ENCODE peak calls at places on chromosomes 2 and 18, in four cellular contexts. One of them, this sample, is unnamed.
A peak's percentile ranks its signal among the peaks of the same experiment; 100 is the strongest.

GRCh38 chr2:151576080-151576479 is 158.2 kb downstream of the NEB start:
- DNase-seq in fibroblast of lung: no peak
- DNase-seq in aorta: no peak
- DNase-seq in body of pancreas: no peak
- DNase-seq in this sample: no peak

GRCh38 chr18:26416652-26417150 is 131.7 kb downstream of the KCTD1 start:
- DNase-seq in aorta: no peak
- DNase-seq in body of pancreas: no peak
- DNase-seq in fibroblast of lung: no peak
- DNase-seq in this sample: no peak

GRCh38 chr2:38723173-38723572 is 28.0 kb downstream of the SRSF7 start:
- DNase-seq in body of pancreas: peak; percentile 36
- DNase-seq in aorta: no peak
- DNase-seq in fibroblast of lung: no peak
- DNase-seq in this sample: no peak

GRCh38 chr2:33219850-33220275 is 256.6 kb upstream of the RASGRP3 start:
- DNase-seq in fibroblast of lung: peak; percentile 60
- DNase-seq in body of pancreas: no peak
- DNase-seq in aorta: no peak
- DNase-seq in this sample: no peak

GRCh38 chr2:222907790-222908431 is 47.1 kb downstream of the ACSL3 start:
- DNase-seq in fibroblast of lung: peak; percentile 75
- DNase-seq in body of pancreas: no peak
- DNase-seq in aorta: no peak
- DNase-seq in this sample: no peak

GRCh38 chr18:48197819-48198218 is 211.4 kb downstream of the ZBTB7C start:
- DNase-seq in aorta: no peak
- DNase-seq in fibroblast of lung: no peak
- DNase-seq in body of pancreas: no peak
- DNase-seq in this sample: no peak

GRCh38 chr2:39725401-39725800 is 53.7 kb downstream of the THUMPD2 start:
- DNase-seq in aorta: no peak
- DNase-seq in body of pancreas: no peak
- DNase-seq in fibroblast of lung: peak; percentile 97
- DNase-seq in this sample: no peak

GRCh38 chr2:33893801-33894200 is 294.7 kb upstream of the FAM98A start:
- DNase-seq in fibroblast of lung: no peak
- DNase-seq in body of pancreas: no peak
- DNase-seq in aorta: no peak
- DNase-seq in this sample: no peak

GRCh38 chr2:219109468-219109867 is 48.7 kb upstream of the IHH start:
- DNase-seq in body of pancreas: no peak
- DNase-seq in fibroblast of lung: no peak
- DNase-seq in aorta: no peak
- DNase-seq in this sample: peak; percentile 74

GRCh38 chr2:158745067-158745865 is 49.9 kb upstream of the DAPL1 start:
- DNase-seq in aorta: no peak
- DNase-seq in fibroblast of lung: peak; percentile 67
- DNase-seq in body of pancreas: peak; percentile 45
- DNase-seq in this sample: peak; percentile 14

GRCh38 chr2:65071499-65072180 is 15.4 kb downstream of the CEP68 start:
- DNase-seq in body of pancreas: peak; percentile 50
- DNase-seq in fibroblast of lung: no peak
- DNase-seq in aorta: no peak
- DNase-seq in this sample: no peak

GRCh38 chr2:86291328-86291662 is 46.1 kb downstream of the REEP1 start:
- DNase-seq in aorta: no peak
- DNase-seq in body of pancreas: no peak
- DNase-seq in fibroblast of lung: no peak
- DNase-seq in this sample: no peak

GRCh38 chr2:56299166-56299806 is 115.5 kb downstream of the CCDC85A start:
- DNase-seq in fibroblast of lung: peak; percentile 68
- DNase-seq in body of pancreas: no peak
- DNase-seq in aorta: no peak
- DNase-seq in this sample: no peak

GRCh38 chr2:15940661-15941482 is 522 bp downstream of the MYCN start:
- DNase-seq in body of pancreas: no peak
- DNase-seq in aorta: no peak
- DNase-seq in fibroblast of lung: no peak
- DNase-seq in this sample: no peak

GRCh38 chr2:174343343-174343637 is 8.5 kb downstream of the SP9 start:
- DNase-seq in fibroblast of lung: no peak
- DNase-seq in aorta: no peak
- DNase-seq in body of pancreas: no peak
- DNase-seq in this sample: no peak

GRCh38 chr2:227545990-227546389 is 52.7 kb upstream of the SCYGR2 start:
- DNase-seq in fibroblast of lung: no peak
- DNase-seq in aorta: no peak
- DNase-seq in body of pancreas: no peak
- DNase-seq in this sample: peak; percentile 1

GRCh38 chr2:227551804-227552203 is 46.9 kb upstream of the SCYGR2 start:
- DNase-seq in body of pancreas: no peak
- DNase-seq in aorta: no peak
- DNase-seq in fibroblast of lung: no peak
- DNase-seq in this sample: no peak
- H3K36me3 ChIP-seq in body of pancreas: no peaks in the 10 kb centered on the region
- H3K36me3 ChIP-seq in aorta: peaks cover 2% of the 10 kb centered on the region
- H3K36me3 ChIP-seq in fibroblast of lung: peaks cover 2% of the 10 kb centered on the region
- H3K36me3 ChIP-seq in this sample: peaks cover 32% of the 10 kb centered on the region

GRCh38 chr2:109172556-109173105 is 43.6 kb downstream of the SH3RF3 start:
- DNase-seq in body of pancreas: no peak
- DNase-seq in fibroblast of lung: peak; percentile 47
- DNase-seq in aorta: no peak
- DNase-seq in this sample: no peak
- H3K4me1 ChIP-seq in body of pancreas: peaks cover 9% of the 10 kb centered on the region
- H3K4me1 ChIP-seq in fibroblast of lung: peaks cover 30% of the 10 kb centered on the region
- H3K4me1 ChIP-seq in aorta: peaks cover 16% of the 10 kb centered on the region
- H3K4me1 ChIP-seq in this sample: peaks cover 13% of the 10 kb centered on the region

DNA sequence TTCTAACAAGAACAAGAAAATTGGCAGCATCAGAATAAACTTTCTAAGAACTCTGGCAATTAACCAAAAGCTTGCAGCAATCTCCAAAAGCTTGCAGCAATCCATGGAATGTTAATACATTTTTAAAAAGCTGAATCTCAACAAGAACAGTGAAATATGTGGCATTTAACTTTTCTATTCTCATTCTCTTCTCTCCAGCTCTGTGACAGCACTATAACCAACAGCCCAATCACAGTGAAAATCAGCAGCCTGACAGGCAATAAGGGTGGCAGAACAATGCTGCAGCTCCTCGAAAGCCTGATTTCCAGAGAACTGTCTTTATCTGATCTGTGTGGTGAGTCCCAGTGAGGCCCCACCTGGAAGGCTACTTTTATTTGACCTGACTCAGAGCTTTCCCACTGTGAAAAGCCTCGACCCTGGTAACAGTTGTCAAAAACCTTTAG is 60.0 kb downstream of the TMEM131 start:
- DNase-seq in body of pancreas: no peak
- DNase-seq in fibroblast of lung: peak; percentile 63
- DNase-seq in aorta: no peak
- DNase-seq in this sample: no peak
- H3K27ac ChIP-seq in body of pancreas: no peak overlapping the region
- H3K27ac ChIP-seq in fibroblast of lung: no peak overlapping the region
- H3K27ac ChIP-seq in aorta: no peak overlapping the region
- H3K27ac ChIP-seq in this sample: no peak overlapping the region

GRCh38 chr2:237758165-237758564 is 40.4 kb upstream of the RBM44 start:
- DNase-seq in aorta: no peak
- DNase-seq in fibroblast of lung: no peak
- DNase-seq in body of pancreas: no peak
- DNase-seq in this sample: no peak

GRCh38 chr2:237760506-237761502 is 37.8 kb upstream of the RBM44 start:
- DNase-seq in body of pancreas: no peak
- DNase-seq in aorta: no peak
- DNase-seq in fibroblast of lung: peak; percentile 45
- DNase-seq in this sample: no peak

GRCh38 chr2:237757616-237758015 is 41.0 kb upstream of the RBM44 start:
- DNase-seq in aorta: no peak
- DNase-seq in body of pancreas: no peak
- DNase-seq in fibroblast of lung: no peak
- DNase-seq in this sample: no peak

GRCh38 chr2:237754849-237755248 is 43.7 kb upstream of the RBM44 start:
- DNase-seq in body of pancreas: no peak
- DNase-seq in fibroblast of lung: no peak
- DNase-seq in aorta: no peak
- DNase-seq in this sample: no peak

GRCh38 chr2:237759176-237759575 is 39.4 kb upstream of the RBM44 start:
- DNase-seq in aorta: no peak
- DNase-seq in body of pancreas: no peak
- DNase-seq in fibroblast of lung: no peak
- DNase-seq in this sample: no peak
- H3K36me3 ChIP-seq in aorta: peaks cover 22% of the 10 kb centered on the region
- H3K36me3 ChIP-seq in body of pancreas: no peaks in the 10 kb centered on the region
- H3K36me3 ChIP-seq in fibroblast of lung: peaks cover 16% of the 10 kb centered on the region
- H3K36me3 ChIP-seq in this sample: peaks cover 68% of the 10 kb centered on the region

GRCh38 chr2:96923810-96924774 is 54.2 kb upstream of the SEMA4C start:
- DNase-seq in body of pancreas: no peak
- DNase-seq in aorta: peak; percentile 26
- DNase-seq in fibroblast of lung: no peak
- DNase-seq in this sample: peak; percentile 27
- H3K4me1 ChIP-seq in body of pancreas: peaks cover 3% of the 10 kb centered on the region
- H3K4me1 ChIP-seq in aorta: no peaks in the 10 kb centered on the region
- H3K4me1 ChIP-seq in fibroblast of lung: no peaks in the 10 kb centered on the region
- H3K4me1 ChIP-seq in this sample: peaks cover 34% of the 10 kb centered on the region

DNA sequence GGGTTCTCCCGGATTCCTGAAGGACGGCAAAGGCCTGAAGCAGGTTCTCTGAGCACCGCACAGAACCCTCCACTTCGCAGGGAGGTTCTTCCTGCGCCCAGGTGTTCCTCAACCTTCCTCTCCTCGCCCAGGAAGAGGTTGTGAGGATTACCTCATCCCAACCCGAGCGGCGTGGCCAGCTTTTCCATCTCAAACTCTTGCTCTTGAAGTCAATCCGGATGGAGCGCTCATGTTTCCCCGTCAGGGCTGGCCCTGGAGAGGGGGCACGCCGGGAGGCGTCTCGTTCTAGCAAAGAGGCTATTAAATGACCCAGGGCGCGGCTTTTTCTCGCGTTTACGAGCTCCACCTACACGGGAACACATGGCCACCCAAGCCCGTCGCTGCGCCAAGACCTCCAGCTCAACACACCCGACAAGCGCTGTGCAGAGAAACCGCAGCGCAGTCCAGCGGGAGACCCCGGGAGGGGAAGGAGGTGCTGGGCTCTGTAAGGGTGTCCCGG is 565 bp upstream of the RAB10 start:
- DNase-seq in fibroblast of lung: peak; percentile 80
- DNase-seq in aorta: no peak
- DNase-seq in body of pancreas: peak; percentile 76
- DNase-seq in this sample: no peak
- H3K27ac ChIP-seq in fibroblast of lung: peak overlapping the region; percentile 86
- H3K27ac ChIP-seq in aorta: peak overlapping the region; percentile 85
- H3K27ac ChIP-seq in body of pancreas: peak overlapping the region; percentile 100
- H3K27ac ChIP-seq in this sample: peak overlapping the region; percentile 92

DNA sequence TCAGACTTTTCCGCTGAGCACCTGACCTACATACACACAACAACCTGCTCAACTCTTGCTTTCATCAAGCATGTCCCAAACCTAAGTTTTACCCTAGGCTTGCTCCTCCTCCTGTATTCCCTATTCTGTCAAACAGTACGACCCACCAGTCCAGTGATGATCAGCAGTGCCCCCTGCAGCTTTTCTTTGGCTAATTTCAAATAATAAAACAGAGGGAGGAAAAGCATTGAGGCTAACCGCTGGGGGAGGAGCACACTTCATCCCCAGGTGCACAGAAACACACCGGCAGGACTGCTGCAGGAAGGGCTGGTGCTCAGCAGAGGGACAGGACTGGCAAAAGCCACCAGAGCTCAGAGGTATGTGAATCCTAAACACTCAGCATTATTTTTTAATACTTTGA is 21.2 kb downstream of the E2F6 start:
- DNase-seq in body of pancreas: no peak
- DNase-seq in fibroblast of lung: no peak
- DNase-seq in aorta: no peak
- DNase-seq in this sample: no peak
- H3K36me3 ChIP-seq in body of pancreas: no peaks in the 10 kb centered on the region
- H3K36me3 ChIP-seq in fibroblast of lung: peaks cover 11% of the 10 kb centered on the region
- H3K36me3 ChIP-seq in aorta: peaks cover 10% of the 10 kb centered on the region
- H3K36me3 ChIP-seq in this sample: peaks cover 4% of the 10 kb centered on the region

GRCh38 chr2:127092306-127092705 is 14.6 kb downstream of the BIN1 start:
- DNase-seq in fibroblast of lung: no peak
- DNase-seq in body of pancreas: no peak
- DNase-seq in aorta: peak; percentile 35
- DNase-seq in this sample: no peak

GRCh38 chr2:127094509-127095366 is 12.2 kb downstream of the BIN1 start:
- DNase-seq in fibroblast of lung: peak; percentile 51
- DNase-seq in aorta: peak; percentile 62
- DNase-seq in body of pancreas: no peak
- DNase-seq in this sample: no peak

GRCh38 chr2:127092951-127093516 is 13.9 kb downstream of the BIN1 start:
- DNase-seq in fibroblast of lung: no peak
- DNase-seq in body of pancreas: no peak
- DNase-seq in aorta: peak; percentile 39
- DNase-seq in this sample: no peak

GRCh38 chr2:127095367-127095641 is 11.7 kb downstream of the BIN1 start:
- DNase-seq in body of pancreas: no peak
- DNase-seq in fibroblast of lung: no peak
- DNase-seq in aorta: peak; percentile 39
- DNase-seq in this sample: no peak

DNA sequence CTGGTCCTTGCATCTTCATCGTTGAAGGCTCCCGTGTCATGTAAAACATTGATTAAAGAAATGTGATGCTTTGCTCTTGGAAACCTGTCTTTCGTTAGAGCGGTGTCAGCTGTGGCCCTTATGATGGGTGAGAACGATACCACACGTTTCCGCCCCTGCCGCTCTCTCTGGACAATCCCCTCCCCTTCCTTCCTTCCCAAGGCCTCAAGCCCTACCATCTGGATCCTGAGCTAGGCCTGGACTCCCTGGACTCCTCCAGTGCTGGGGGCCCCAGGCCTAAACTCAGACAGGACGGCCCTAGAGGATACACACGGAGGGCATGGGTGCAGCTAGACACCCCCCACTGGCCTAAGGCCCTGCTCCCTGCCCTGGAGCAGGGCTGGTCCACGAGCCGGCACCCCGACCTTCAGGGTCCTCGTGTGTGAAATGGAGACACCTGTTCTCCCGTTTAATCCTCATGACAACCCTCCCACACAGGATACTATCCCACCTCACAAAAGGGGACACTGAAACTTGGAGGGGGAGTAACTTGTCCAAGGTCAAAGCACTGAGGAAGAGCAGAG is 13.2 kb downstream of the BIN1 start:
- DNase-seq in fibroblast of lung: no peak
- DNase-seq in aorta: peak; percentile 40
- DNase-seq in body of pancreas: no peak
- DNase-seq in this sample: peak; percentile 41
- H3K4me1 ChIP-seq in fibroblast of lung: peaks cover 8% of the 10 kb centered on the region
- H3K4me1 ChIP-seq in aorta: no peaks in the 10 kb centered on the region
- H3K4me1 ChIP-seq in body of pancreas: peaks cover 11% of the 10 kb centered on the region
- H3K4me1 ChIP-seq in this sample: no peaks in the 10 kb centered on the region

GRCh38 chr2:239238839-239239606 is 161.8 kb downstream of the HDAC4 start:
- DNase-seq in fibroblast of lung: no peak
- DNase-seq in body of pancreas: no peak
- DNase-seq in aorta: no peak
- DNase-seq in this sample: no peak
- H3K27ac ChIP-seq in fibroblast of lung: peak overlapping the region; percentile 44
- H3K27ac ChIP-seq in body of pancreas: no peak overlapping the region
- H3K27ac ChIP-seq in aorta: no peak overlapping the region
- H3K27ac ChIP-seq in this sample: no peak overlapping the region

This sample was measured in CD8-positive, alpha-beta memory T cell.